ENCODE peak calls at places on chromosomes 1 and 21, in seven cellular contexts. H is SK-N-SH, N is HCT116, Q is HepG2, D is H1, I is GM12878, U is K562. E is an unnamed sample.

GRCh38 chr1:24514946-24515345 is 12.3 kb downstream of the RCAN3 start:
- DNase-seq in N (no peak), U (no peak), D (no peak), Q (no peak), I (no peak), H (no peak), E (no peak)

GRCh38 chr1:228768345-228768717 is 33.1 kb downstream of the RHOU start:
- DNase-seq in I (no peak), U (no peak), H (peak), D (no peak), N (no peak), Q (no peak), E (no peak)

GRCh38 chr1:232856556-232856955 is 51.3 kb downstream of the MAP10 start:
- DNase-seq in Q (no peak), I (no peak), N (no peak), H (no peak), U (no peak), D (no peak), E (no peak)

GRCh38 chr1:98292994-98293393 is 368.5 kb upstream of the SNX7 start:
- DNase-seq in U (no peak), I (no peak), H (no peak), N (no peak), Q (no peak), D (no peak), E (no peak)

GRCh38 chr1:208866351-208866750 is 622.2 kb upstream of the PLXNA2 start:
- DNase-seq in I (no peak), D (no peak), U (no peak), N (no peak), H (no peak), Q (no peak), E (no peak)

GRCh38 chr1:31669786-31670582 is 25.3 kb upstream of the PEF1 start:
- DNase-seq in D (no peak), I (no peak), Q (no peak), H (peak), N (peak), U (peak), E (peak)

GRCh38 chr1:33086384-33086850 is 5.5 kb downstream of the AZIN2 start:
- DNase-seq in Q (peak), N (peak), D (peak), I (peak), U (peak), H (peak), E (peak)

GRCh38 chr1:156401681-156402081 is 32.7 kb downstream of the RHBG start:
- DNase-seq in Q (no peak), N (no peak), U (no peak), I (no peak), D (no peak), H (no peak), E (no peak)

GRCh38 chr1:53550201-53550741 is 91.1 kb downstream of the DMRTB1 start:
- DNase-seq in H (peak), D (no peak), U (no peak), N (no peak), Q (no peak), I (no peak), E (no peak)

GRCh38 chr1:13820456-13820855 is 120.5 kb downstream of the PRDM2 start:
- DNase-seq in H (no peak), Q (no peak), D (no peak), I (no peak), U (no peak), N (no peak), E (no peak)

GRCh38 chr1:155983191-155984023 is 5.1 kb upstream of the ARHGEF2 start:
- DNase-seq in H (no peak), N (peak), U (peak), I (no peak), Q (peak), D (no peak), E (peak)

GRCh38 chr1:210600421-210601195 is 271.9 kb downstream of the HHAT start:
- DNase-seq in N (no peak), U (no peak), Q (no peak), D (no peak), H (no peak), I (no peak), E (no peak)

GRCh38 chr1:116544588-116545358 is 26.1 kb downstream of the CD58 start:
- DNase-seq in N (no peak), I (no peak), U (no peak), Q (no peak), D (no peak), H (no peak), E (no peak)

GRCh38 chr1:161068306-161069200 is 1.1 kb downstream of the ARHGAP30 start:
- DNase-seq in U (peak), H (no peak), D (no peak), N (no peak), I (peak), Q (no peak), E (no peak)

GRCh38 chr1:54716299-54717047 is 812 bp downstream of the TTC4 start:
- DNase-seq in N (no peak), H (no peak), Q (no peak), I (peak), D (no peak), U (peak), E (no peak)

GRCh38 chr1:231059566-231060193 is 19.6 kb upstream of the FAM89A start:
- DNase-seq in Q (no peak), H (peak), N (no peak), I (no peak), U (no peak), D (no peak), E (no peak)

GRCh38 chr21:38349111-38349746 is 92.4 kb downstream of the KCNJ15 start:
- DNase-seq in N (no peak), H (no peak), D (no peak), I (no peak), Q (no peak), U (no peak), E (no peak)

GRCh38 chr1:26349196-26349885 is 4.6 kb downstream of the CRYBG2 start:
- DNase-seq in U (no peak), D (no peak), I (no peak), Q (no peak), N (no peak), H (no peak), E (no peak)

GRCh38 chr1:112057736-112058135 is 68.3 kb upstream of the KCND3 start:
- DNase-seq in U (no peak), Q (no peak), N (no peak), I (no peak), D (no peak), H (peak), E (no peak)

GRCh38 chr1:116152950-116153691 is 41.9 kb downstream of the MAB21L3 start:
- DNase-seq in U (no peak), I (no peak), D (no peak), H (no peak), Q (peak), N (no peak), E (no peak)

GRCh38 chr1:97252076-97252475 is 530.5 kb downstream of the PTBP2 start:
- DNase-seq in I (no peak), H (no peak), Q (no peak), D (no peak), N (no peak), U (no peak), E (no peak)

GRCh38 chr1:246427611-246428010 is 79.5 kb downstream of the SMYD3 start:
- DNase-seq in H (no peak), U (no peak), Q (no peak), D (no peak), N (no peak), I (no peak), E (no peak)

GRCh38 chr1:212607206-212607923 is 1.2 kb upstream of the ATF3 start:
- DNase-seq in U (no peak), H (peak), D (no peak), Q (no peak), I (no peak), N (no peak), E (peak)

GRCh38 chr1:161008857-161009554 is 11.9 kb downstream of the F11R start:
- DNase-seq in N (no peak), Q (peak), H (no peak), I (no peak), D (no peak), U (no peak), E (no peak)

GRCh38 chr1:206714331-206715058 is 29.8 kb downstream of the MAPKAPK2 start:
- DNase-seq in U (no peak), Q (no peak), N (no peak), D (no peak), H (no peak), I (no peak), E (no peak)

GRCh38 chr1:159752135-159752580 is 28.6 kb upstream of the DUSP23 start:
- DNase-seq in D (no peak), H (no peak), Q (peak), I (no peak), N (no peak), U (no peak), E (peak)

GRCh38 chr1:204025917-204026709 is 46.8 kb upstream of the SOX13 start:
- DNase-seq in U (no peak), Q (no peak), N (no peak), I (no peak), D (no peak), H (no peak), E (no peak)

GRCh38 chr1:66331641-66332523 is 202.1 kb upstream of the SGIP1 start:
- DNase-seq in H (peak), Q (no peak), I (no peak), U (no peak), D (no peak), N (no peak), E (no peak)

GRCh38 chr1:29974345-29974744 is 738.0 kb downstream of the PTPRU start:
- DNase-seq in Q (peak), N (peak), U (no peak), I (no peak), D (peak), H (no peak), E (no peak)

GRCh38 chr1:179101566-179101965 is 19.7 kb downstream of the TOR3A start:
- DNase-seq in N (no peak), Q (no peak), U (no peak), D (no peak), I (no peak), H (no peak), E (no peak)

GRCh38 chr1:85463666-85464496 is 1.1 kb downstream of the DDAH1 start:
- DNase-seq in Q (peak), U (no peak), D (no peak), N (no peak), H (peak), I (no peak), E (peak)

GRCh38 chr1:34070201-34070836 is 94.7 kb downstream of the CSMD2 start:
- DNase-seq in Q (no peak), I (no peak), U (no peak), D (no peak), N (no peak), H (no peak), E (no peak)

GRCh38 chr1:109392788-109393580 is 4.7 kb downstream of the SORT1 start:
- DNase-seq in U (peak), H (no peak), Q (peak), N (no peak), D (no peak), I (no peak), E (peak)

GRCh38 chr1:29193879-29194455 is 12.3 kb upstream of the SRSF4 start:
- DNase-seq in N (no peak), I (no peak), Q (no peak), D (no peak), H (no peak), U (no peak), E (no peak)

GRCh38 chr1:245126530-245126929 is 28.3 kb upstream of the KIF26B start:
- DNase-seq in Q (no peak), N (no peak), U (no peak), D (no peak), H (no peak), I (no peak), E (no peak)
- TF ChIP-seq JUND in Q (no peak), N (no peak), U (no peak), D (no peak), H (no peak), I (no peak), E (no peak)

DNA sequence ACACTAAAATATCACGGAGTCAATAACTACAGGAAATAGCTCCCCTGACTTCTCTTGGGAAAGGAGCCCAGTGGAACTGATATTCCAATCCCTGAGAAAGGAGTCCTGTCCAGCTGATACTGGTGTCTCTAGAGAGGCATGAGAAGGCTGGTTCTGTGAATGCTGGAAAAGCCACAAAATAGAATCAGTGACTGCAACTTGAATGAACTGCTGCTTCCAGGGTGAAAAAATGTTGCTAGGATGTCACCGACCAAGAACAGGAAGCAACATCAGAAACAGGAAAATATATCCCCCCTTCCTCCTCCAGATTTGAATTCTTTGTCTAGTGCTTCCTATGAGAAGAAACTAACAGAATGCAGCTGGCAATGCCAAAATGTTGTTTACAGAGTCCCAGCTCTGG is 269.3 kb upstream of the LYPLAL1 start:
- DNase-seq in D (no peak), H (no peak), Q (no peak), U (no peak), N (no peak), I (no peak), E (no peak)
- TF ChIP-seq JUND in D (no peak), H (no peak), Q (no peak), U (no peak), N (no peak), I (no peak), E (no peak)

DNA sequence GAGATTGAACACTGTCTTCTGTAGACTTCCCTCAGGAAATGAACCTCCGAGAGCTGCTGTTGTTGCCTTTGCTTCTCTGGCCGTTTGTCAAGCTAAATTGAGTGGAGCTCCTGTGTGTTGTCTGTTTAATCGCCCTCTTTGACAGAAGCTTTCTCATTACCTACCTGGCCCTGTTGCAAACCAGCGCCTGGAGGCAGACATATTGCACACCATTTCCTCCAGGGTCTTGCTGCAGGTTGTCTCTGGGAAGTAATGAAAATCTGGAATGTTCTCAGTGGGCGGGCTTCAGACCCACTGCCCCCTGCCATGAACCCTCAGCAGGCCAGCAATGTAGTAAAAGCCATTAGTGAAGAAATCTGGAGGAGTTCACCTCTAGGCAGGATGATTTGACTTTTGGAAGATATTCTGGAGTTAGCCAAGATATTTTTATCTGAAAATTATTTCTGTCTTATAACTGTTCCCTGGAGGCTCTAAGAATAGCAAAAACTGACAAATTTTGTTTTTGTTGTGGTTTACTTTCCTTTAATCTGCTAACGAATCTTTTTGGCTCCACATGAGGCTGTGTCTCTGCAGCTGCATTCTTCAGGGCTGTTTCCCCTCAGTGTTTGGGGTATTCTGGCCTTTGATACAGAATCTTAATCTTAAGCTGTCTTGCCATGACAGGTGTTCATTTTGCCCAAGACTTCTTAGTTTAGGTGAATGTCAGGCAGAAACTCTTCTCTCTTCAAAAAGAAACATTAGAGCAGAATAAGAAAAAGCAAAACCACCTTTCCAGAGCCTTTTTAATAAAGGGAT is 83.6 kb downstream of the GABPA start:
- DNase-seq in H (no peak), I (no peak), D (no peak), Q (no peak), U (no peak), N (no peak), E (no peak)
- TF ChIP-seq JUND in H (no peak), I (no peak), D (no peak), Q (no peak), U (no peak), N (no peak), E (no peak)

GRCh38 chr1:10295471-10296085 is 85.2 kb downstream of the KIF1B start:
- DNase-seq in U (no peak), Q (no peak), D (no peak), I (no peak), H (no peak), N (no peak), E (no peak)
- TF ChIP-seq JUND in U (no peak), Q (no peak), D (no peak), I (no peak), H (no peak), N (no peak), E (no peak)

DNA sequence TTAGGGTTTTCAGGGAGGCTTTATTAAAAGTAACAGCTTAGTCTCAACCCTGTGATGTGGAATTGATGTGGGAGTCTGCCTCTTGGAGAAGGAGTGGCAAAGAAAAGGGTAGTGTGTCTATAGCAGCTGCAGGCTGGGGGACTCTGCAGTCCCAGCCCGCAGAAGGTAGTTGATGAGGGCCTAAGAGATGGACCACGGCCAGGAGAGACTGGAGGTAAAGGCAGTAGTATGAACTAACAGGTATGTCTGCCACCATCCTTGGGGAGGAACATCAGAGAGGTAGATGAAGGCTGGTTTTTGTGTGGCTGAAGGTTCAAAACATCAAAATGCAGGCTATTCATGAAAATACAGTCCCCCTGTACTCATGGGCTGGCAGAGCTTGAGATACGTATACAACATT is 112.1 kb downstream of the KCTD3 start:
- DNase-seq in D (no peak), N (no peak), H (no peak), Q (no peak), I (no peak), U (no peak), E (no peak)
- TF ChIP-seq JUND in D (no peak), N (no peak), H (no peak), Q (no peak), I (no peak), U (no peak), E (no peak)

GRCh38 chr1:35441926-35442579 is 115.2 kb downstream of the KIAA0319L start:
- DNase-seq in H (no peak), D (no peak), N (no peak), Q (no peak), U (no peak), I (no peak), E (no peak)

GRCh38 chr1:35439626-35440025 is 117.6 kb downstream of the KIAA0319L start:
- DNase-seq in D (no peak), N (no peak), U (no peak), H (no peak), Q (no peak), I (no peak), E (no peak)

GRCh38 chr1:35444519-35444774 is 112.8 kb downstream of the KIAA0319L start:
- DNase-seq in U (no peak), H (no peak), N (no peak), D (no peak), Q (no peak), I (no peak), E (no peak)

GRCh38 chr1:35443768-35444518 is 113.3 kb downstream of the KIAA0319L start:
- DNase-seq in U (peak), N (no peak), Q (peak), I (no peak), H (no peak), D (no peak), E (no peak)

DNA sequence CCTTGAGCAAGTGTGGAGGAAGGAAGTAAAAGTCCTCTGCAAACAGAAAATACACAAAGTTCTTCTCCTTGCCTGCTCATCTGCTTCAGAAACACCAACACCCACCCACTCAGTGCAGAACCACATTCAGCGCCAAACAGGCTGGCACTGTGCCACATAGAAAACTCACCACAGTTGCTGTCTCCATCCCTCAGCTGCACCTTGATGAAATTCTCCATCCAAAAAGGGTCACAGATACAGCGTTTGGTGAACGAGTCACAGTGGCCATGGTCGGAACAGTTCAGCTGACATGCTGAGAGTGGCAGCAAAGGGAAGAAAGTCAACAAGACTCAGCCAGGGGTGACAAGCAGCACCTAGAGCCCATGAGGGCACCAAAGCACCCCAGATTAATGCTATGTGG is 114.5 kb downstream of the KIAA0319L start:
- DNase-seq in Q (no peak), H (no peak), D (no peak), N (no peak), U (no peak), I (no peak), E (no peak)
- TF ChIP-seq JUND in Q (no peak), H (no peak), D (no peak), N (no peak), U (no peak), I (no peak), E (no peak)

DNA sequence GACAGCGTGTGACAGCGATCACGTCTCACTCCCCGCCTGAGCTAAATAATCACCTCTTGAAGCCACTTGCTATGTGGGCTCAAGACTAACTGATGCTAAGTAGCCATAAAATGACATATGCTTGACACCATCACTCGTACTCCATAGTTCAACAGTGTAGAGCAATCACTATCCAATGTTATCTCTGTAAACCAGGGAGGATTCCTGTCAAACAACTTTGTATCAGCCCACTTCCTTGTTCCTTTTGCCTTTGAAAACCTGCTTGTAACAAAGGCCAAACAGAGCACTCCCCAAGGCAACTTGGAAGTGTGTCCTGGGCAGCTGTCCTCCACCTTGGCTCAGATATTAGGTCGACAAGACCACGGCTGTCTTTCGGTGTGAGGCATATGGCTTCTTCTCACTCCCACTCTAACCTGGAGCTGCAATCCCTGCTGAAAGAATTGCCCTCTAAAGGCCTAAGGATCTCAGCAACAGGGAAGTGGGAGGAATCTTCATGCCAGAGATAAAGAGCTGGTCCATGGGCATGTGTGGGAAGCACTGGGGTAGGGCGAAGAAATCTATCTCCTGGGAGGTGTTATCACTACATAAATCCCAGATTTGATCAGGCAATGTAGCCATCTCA is 66.8 kb downstream of the ITPKB start:
- DNase-seq in D (no peak), U (no peak), N (no peak), Q (no peak), H (no peak), I (no peak), E (no peak)
- TF ChIP-seq JUND in D (no peak), U (no peak), N (no peak), Q (no peak), H (no peak), I (no peak), E (no peak)